ENCODE peak calls at places on chromosomes 1 and 21, in ten cellular contexts. K is cardiac fibroblast; C is Right ventricle myocardium superior; S is posterior vena cava; B is GM04503; I is tibial artery; M is activated CD4-positive, alpha-beta T cell treated with anti-CD3 and anti-CD28 coated beads for 48 hours; R is NCI-H1092; F is RPMI7951; N is GM04504. J is an unnamed sample.

GRCh38 chr1:9374748-9375345 is 82.2 kb downstream of the SPSB1 start:
- DNase-seq in M (no peak), S (no peak), K (no peak), N (no peak), I (no peak), F (no peak), B (no peak), R (no peak), C (no peak), J (no peak)

GRCh38 chr1:28737245-28738137 is 751 bp downstream of the YTHDF2 start:
- DNase-seq in I (no peak), R (peak; percentile 68), N (no peak), C (peak; percentile 50), M (peak; percentile 60), S (peak; percentile 83), B (no peak), K (peak; percentile 58), F (peak; percentile 59), J (no peak)

GRCh38 chr1:220652995-220653394 is 37.2 kb upstream of the C1orf115 start:
- DNase-seq in S (no peak), N (no peak), R (no peak), I (no peak), C (no peak), K (no peak), B (no peak), F (no peak), M (no peak), J (no peak)

GRCh38 chr1:39328110-39328509 is 123.6 kb downstream of the MACF1 start:
- DNase-seq in F (no peak), M (no peak), N (no peak), R (no peak), C (no peak), K (no peak), B (no peak), S (no peak), I (no peak), J (no peak)

GRCh38 chr1:204341380-204341779 is 18.3 kb downstream of the PLEKHA6 start:
- DNase-seq in N (no peak), B (no peak), K (peak; percentile 17), F (peak; percentile 34), I (no peak), M (no peak), R (no peak), S (no peak), C (no peak), J (no peak)

GRCh38 chr1:44802306-44803061 is 2.3 kb downstream of the PLK3 start:
- DNase-seq in F (no peak), M (no peak), I (peak; percentile 68), K (no peak), R (no peak), B (no peak), C (peak; percentile 50), S (peak; percentile 74), N (no peak), J (no peak)

GRCh38 chr1:9402717-9403116 is 110.0 kb downstream of the SPSB1 start:
- DNase-seq in F (no peak), N (no peak), C (no peak), I (no peak), B (no peak), K (no peak), S (no peak), M (no peak), R (no peak), J (no peak)

GRCh38 chr1:65924471-65924870 is 131.8 kb downstream of the PDE4B start:
- DNase-seq in F (peak; percentile 4), N (no peak), B (no peak), R (no peak), M (no peak), K (peak; percentile 72), I (no peak), S (no peak), C (no peak), J (no peak)

GRCh38 chr1:57951390-57951789 is 527.5 kb upstream of the DAB1 start:
- DNase-seq in B (no peak), M (no peak), C (no peak), I (no peak), F (no peak), N (no peak), R (no peak), S (no peak), K (no peak), J (no peak)

GRCh38 chr21:26389971-26390641 is 183.0 kb downstream of the CYYR1 start:
- DNase-seq in M (no peak), K (peak; percentile 86), S (no peak), R (no peak), B (no peak), N (peak; percentile 43), F (peak; percentile 56), C (no peak), I (no peak), J (no peak)

GRCh38 chr1:18118078-18118477 is 10.5 kb downstream of the IGSF21 start:
- DNase-seq in B (no peak), S (no peak), I (peak; percentile 68), M (no peak), N (no peak), F (no peak), K (no peak), R (peak; percentile 50), C (peak; percentile 68), J (no peak)

GRCh38 chr1:12052008-12052573 is 11.0 kb upstream of the TNFRSF8 start:
- DNase-seq in C (peak; percentile 71), S (peak; percentile 90), B (peak; percentile 51), K (peak; percentile 87), F (peak; percentile 86), M (peak; percentile 58), I (peak; percentile 79), N (peak; percentile 63), R (no peak), J (no peak)

GRCh38 chr1:6424619-6425593 is at the start of gene ESPN:
- DNase-seq in F (no peak), C (no peak), K (no peak), N (no peak), S (no peak), M (no peak), R (no peak), I (no peak), B (no peak), J (no peak)

GRCh38 chr1:230424440-230425251 is 1.5 kb downstream of the PGBD5 start:
- DNase-seq in S (no peak), F (no peak), B (no peak), M (no peak), I (no peak), N (no peak), K (no peak), R (no peak), C (no peak), J (no peak)

GRCh38 chr1:201885531-201886075 is 3.1 kb upstream of the SHISA4 start:
- DNase-seq in K (peak; percentile 53), I (peak; percentile 58), N (no peak), S (no peak), C (no peak), B (no peak), R (no peak), F (peak; percentile 59), M (no peak), J (no peak)

GRCh38 chr1:87334351-87335174 is 5.9 kb downstream of the LMO4 start:
- DNase-seq in B (no peak), M (no peak), I (no peak), K (peak; percentile 33), C (peak; percentile 42), N (no peak), R (no peak), F (peak; percentile 60), S (no peak), J (no peak)

GRCh38 chr21:44006017-44006624 is 6.0 kb upstream of the TRAPPC10 start:
- DNase-seq in C (peak; percentile 53), N (peak; percentile 78), B (peak; percentile 84), S (peak; percentile 87), F (peak; percentile 89), I (peak; percentile 78), M (no peak), K (peak; percentile 98), R (no peak), J (no peak)

GRCh38 chr1:22665752-22666151 is 12.7 kb downstream of the C1QB start:
- DNase-seq in S (no peak), F (no peak), M (no peak), I (no peak), B (no peak), N (peak; percentile 3), C (no peak), R (peak; percentile 35), K (peak; percentile 35), J (no peak)

GRCh38 chr21:45362077-45362747 is 42.8 kb upstream of the COL18A1 start:
- DNase-seq in K (no peak), B (no peak), C (peak; percentile 23), I (no peak), S (no peak), R (no peak), M (no peak), N (no peak), F (no peak), J (no peak)

GRCh38 chr1:20233866-20234265 is 47.5 kb upstream of the PLA2G2C start:
- DNase-seq in N (no peak), F (peak; percentile 50), R (peak; percentile 66), S (no peak), C (no peak), K (no peak), M (no peak), B (no peak), I (no peak), J (no peak)

GRCh38 chr1:243585982-243586381 is 264.1 kb downstream of the AKT3 start:
- DNase-seq in M (no peak), I (no peak), S (no peak), C (no peak), R (no peak), F (no peak), B (no peak), K (no peak), N (no peak), J (no peak)

GRCh38 chr1:12073796-12074195 is 10.7 kb downstream of the TNFRSF8 start:
- DNase-seq in S (peak; percentile 36), F (no peak), B (no peak), K (no peak), R (no peak), N (no peak), M (no peak), C (no peak), I (no peak), J (no peak)